ENCODE peak calls at places on chromosomes 6 and 20, in nine cellular contexts. A is spleen, I is IMR-90, N is Peyer's patch, Q is stomach, O is upper lobe of left lung, F is thyroid gland, U is endothelial cell of umbilical vein, G is adrenal gland. S is an unnamed sample. For H3K27me3, the result is how much of the 10 kb centered on the place peaks cover.

GRCh38 chr20:48215536-48215935 is 430.3 kb upstream of the SULF2 start:
- DNase-seq in U (no peak), N (no peak), I (no peak), F (no peak), G (no peak), A (no peak), O (no peak), Q (no peak), S (no peak)

GRCh38 chr20:841568-842546 is 8.3 kb downstream of the FAM110A start:
- DNase-seq in G (no peak), F (peak), A (peak), U (no peak), O (peak), N (no peak), Q (peak), I (no peak), S (peak)

GRCh38 chr20:53447271-53447670 is 146.4 kb downstream of the ZNF217 start:
- DNase-seq in N (no peak), G (no peak), U (no peak), F (no peak), Q (no peak), A (no peak), I (no peak), O (no peak), S (no peak)

GRCh38 chr6:43773050-43773956 is 3.3 kb downstream of the VEGFA start:
- DNase-seq in F (peak), A (peak), U (peak), O (no peak), N (peak), G (peak), I (peak), Q (peak), S (peak)

GRCh38 chr6:25402125-25402524 is 123.0 kb downstream of the CARMIL1 start:
- DNase-seq in O (no peak), U (no peak), N (no peak), Q (no peak), A (no peak), F (no peak), G (no peak), I (no peak), S (no peak)

GRCh38 chr6:7338031-7338430 is 25.0 kb upstream of the SSR1 start:
- DNase-seq in I (no peak), G (no peak), A (no peak), U (no peak), N (no peak), Q (no peak), O (no peak), F (no peak), S (no peak)

GRCh38 chr20:38369387-38369786 is 23.1 kb downstream of the LBP start:
- DNase-seq in U (peak), A (no peak), O (no peak), F (no peak), G (no peak), I (no peak), Q (no peak), N (no peak), S (no peak)

GRCh38 chr6:149246691-149247384 is 70.7 kb upstream of the TAB2 start:
- DNase-seq in F (no peak), I (no peak), O (peak), U (no peak), G (no peak), Q (no peak), A (peak), N (peak), S (no peak)

GRCh38 chr20:36666181-36666740 is 20.3 kb upstream of the SLA2 start:
- DNase-seq in A (no peak), F (no peak), N (no peak), G (no peak), I (peak), Q (no peak), U (peak), O (no peak), S (no peak)

GRCh38 chr20:17569616-17570346 is at the start of gene DSTN:
- DNase-seq in A (peak), F (peak), G (peak), N (peak), Q (peak), I (peak), U (peak), O (peak), S (peak)
- TF ChIP-seq POLR2A in A (no peak), F (peak), G (peak), N (peak), Q (peak), I (peak), U (peak), O (peak), S (peak)

GRCh38 chr6:16766836-16767745 is 5.8 kb upstream of the ATXN1 start:
- DNase-seq in F (no peak), I (peak), O (no peak), A (no peak), N (no peak), G (no peak), Q (no peak), U (no peak), S (no peak)

GRCh38 chr6:16762547-16763477 is 1.6 kb upstream of the ATXN1 start:
- DNase-seq in G (peak), Q (peak), I (peak), F (peak), U (peak), N (peak), O (peak), A (peak), S (peak)

GRCh38 chr6:16766043-16766521 is 4.8 kb upstream of the ATXN1 start:
- DNase-seq in O (no peak), Q (no peak), U (peak), I (peak), N (no peak), A (no peak), G (no peak), F (no peak), S (no peak)

GRCh38 chr6:16764188-16764950 is 3.1 kb upstream of the ATXN1 start:
- DNase-seq in A (no peak), F (no peak), U (peak), G (no peak), Q (no peak), N (no peak), O (no peak), I (peak), S (no peak)

GRCh38 chr6:16765235-16765634 is 4.0 kb upstream of the ATXN1 start:
- DNase-seq in F (no peak), U (no peak), G (no peak), N (no peak), Q (no peak), I (no peak), A (no peak), O (no peak), S (no peak)
- H3K4me3 ChIP-seq in F (no peak), U (no peak), G (no peak), N (no peak), Q (no peak), I (no peak), A (no peak), O (no peak), S (no peak)

GRCh38 chr6:75288023-75288422 is 3.4 kb upstream of the TMEM30A start:
- DNase-seq in U (no peak), A (no peak), N (no peak), Q (no peak), I (no peak), O (no peak), F (no peak), G (no peak), S (no peak)

GRCh38 chr6:75291331-75291730 is 6.7 kb upstream of the TMEM30A start:
- DNase-seq in O (no peak), Q (no peak), U (no peak), N (no peak), F (no peak), G (no peak), A (no peak), I (no peak), S (peak)

GRCh38 chr6:75291744-75292143 is 7.2 kb upstream of the TMEM30A start:
- DNase-seq in F (no peak), Q (no peak), U (no peak), I (no peak), N (no peak), A (no peak), G (no peak), O (no peak), S (no peak)

GRCh38 chr6:75290558-75290957 is 6.0 kb upstream of the TMEM30A start:
- DNase-seq in O (no peak), F (no peak), Q (no peak), U (no peak), I (no peak), N (no peak), G (no peak), A (no peak), S (no peak)

GRCh38 chr6:75290136-75290535 is 5.5 kb upstream of the TMEM30A start:
- DNase-seq in N (no peak), A (no peak), F (no peak), Q (no peak), G (no peak), I (no peak), U (no peak), O (no peak), S (peak)
- H3K27me3 ChIP-seq in N (under half), A (under half), F (under half), Q (under half), G (under half), I (under half), U (under half), O (under half), S (under half)

DNA sequence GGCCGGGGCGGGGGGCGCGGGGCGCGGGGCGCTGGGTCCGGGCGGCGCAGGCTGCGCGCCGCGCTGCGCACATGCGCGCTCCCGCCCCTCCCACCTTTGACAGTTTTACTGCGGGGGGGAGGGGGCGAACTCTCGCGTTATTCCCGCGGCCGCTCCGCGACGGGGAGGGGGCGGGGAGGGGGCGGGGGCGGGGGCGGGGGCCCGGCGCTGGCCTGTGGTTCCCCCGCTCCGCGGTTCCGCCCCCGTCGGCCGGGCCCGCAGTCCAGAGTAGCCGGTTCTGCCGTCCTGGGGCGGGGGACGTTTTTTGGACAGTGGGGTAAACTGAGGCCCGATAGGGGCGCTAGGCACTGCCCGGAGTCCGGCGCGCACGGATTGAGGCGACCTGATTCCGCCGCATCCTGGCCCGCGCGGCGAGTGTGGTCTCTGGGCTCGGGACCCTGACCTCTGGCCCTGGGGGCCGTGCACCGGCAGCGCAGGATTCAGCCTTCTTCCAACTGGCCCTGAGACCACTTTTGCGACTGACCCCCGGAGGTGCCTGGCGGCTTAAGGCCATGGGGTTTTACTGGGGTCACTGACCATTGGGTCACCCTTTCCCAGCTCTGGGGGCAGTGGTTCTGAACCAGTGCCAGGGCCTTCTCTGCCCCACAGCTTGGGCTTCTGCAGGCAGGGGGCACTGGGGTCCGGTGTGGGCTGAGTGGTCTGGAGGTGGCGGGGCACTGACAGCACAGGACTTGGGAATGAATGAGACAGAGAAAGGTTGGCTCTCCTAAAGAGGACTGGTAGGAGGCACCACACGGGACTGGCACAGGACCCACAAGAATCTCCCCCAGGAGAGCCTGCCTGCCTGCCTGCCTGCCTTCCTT is at the start of gene ZNF512B:
- DNase-seq in O (peak), N (no peak), A (peak), U (no peak), Q (peak), I (peak), G (peak), F (peak), S (peak)
- TF ChIP-seq POLR2A in O (no peak), N (no peak), A (no peak), U (no peak), Q (no peak), I (no peak), G (no peak), F (no peak), S (no peak)

GRCh38 chr20:22583773-22584629 is at the start of gene FOXA2:
- DNase-seq in G (no peak), O (peak), F (peak), I (no peak), A (no peak), N (no peak), Q (peak), U (no peak), S (peak)

GRCh38 chr20:22585786-22586493 is 1.6 kb upstream of the FOXA2 start:
- DNase-seq in O (peak), N (no peak), G (no peak), Q (no peak), U (no peak), F (no peak), A (no peak), I (no peak), S (peak)

GRCh38 chr20:22584922-22585785 is 782 bp upstream of the FOXA2 start:
- DNase-seq in N (no peak), Q (peak), G (no peak), U (no peak), O (peak), I (no peak), F (peak), A (no peak), S (peak)

GRCh38 chr20:22582960-22583772 is 1.2 kb downstream of the FOXA2 start:
- DNase-seq in Q (peak), U (no peak), A (no peak), F (no peak), I (no peak), G (no peak), N (no peak), O (peak), S (peak)

DNA sequence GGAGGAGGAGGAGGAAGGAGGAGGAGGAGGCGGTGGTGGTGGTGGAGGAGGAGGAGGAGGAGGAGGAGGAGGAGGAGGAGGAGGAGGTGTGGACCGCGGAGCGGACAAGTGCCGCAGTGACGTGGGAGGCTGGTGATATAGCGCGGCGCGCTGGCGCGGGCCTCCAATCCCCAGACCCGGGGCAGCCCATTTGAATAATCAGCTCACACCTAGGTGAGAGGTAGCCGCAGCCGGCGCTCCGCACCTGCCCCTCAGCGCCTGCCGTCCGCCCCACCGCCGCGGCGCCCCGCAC is 204 bp upstream of the FOXA2 start:
- DNase-seq in Q (peak), F (peak), I (no peak), G (no peak), O (peak), A (no peak), U (no peak), N (no peak), S (peak)
- H3K4me3 ChIP-seq in Q (peak), F (no peak), I (no peak), G (no peak), O (peak), A (no peak), U (no peak), N (peak), S (peak)

GRCh38 chr20:22217712-22218352 is 366.5 kb downstream of the FOXA2 start:
- DNase-seq in G (no peak), F (no peak), O (no peak), N (no peak), A (no peak), Q (no peak), U (no peak), I (no peak), S (no peak)
- H3K27me3 ChIP-seq in G (under half), F (under half), O (under half), N (under half), A (under half), Q (under half), U (under half), I (under half), S (under half)

DNA sequence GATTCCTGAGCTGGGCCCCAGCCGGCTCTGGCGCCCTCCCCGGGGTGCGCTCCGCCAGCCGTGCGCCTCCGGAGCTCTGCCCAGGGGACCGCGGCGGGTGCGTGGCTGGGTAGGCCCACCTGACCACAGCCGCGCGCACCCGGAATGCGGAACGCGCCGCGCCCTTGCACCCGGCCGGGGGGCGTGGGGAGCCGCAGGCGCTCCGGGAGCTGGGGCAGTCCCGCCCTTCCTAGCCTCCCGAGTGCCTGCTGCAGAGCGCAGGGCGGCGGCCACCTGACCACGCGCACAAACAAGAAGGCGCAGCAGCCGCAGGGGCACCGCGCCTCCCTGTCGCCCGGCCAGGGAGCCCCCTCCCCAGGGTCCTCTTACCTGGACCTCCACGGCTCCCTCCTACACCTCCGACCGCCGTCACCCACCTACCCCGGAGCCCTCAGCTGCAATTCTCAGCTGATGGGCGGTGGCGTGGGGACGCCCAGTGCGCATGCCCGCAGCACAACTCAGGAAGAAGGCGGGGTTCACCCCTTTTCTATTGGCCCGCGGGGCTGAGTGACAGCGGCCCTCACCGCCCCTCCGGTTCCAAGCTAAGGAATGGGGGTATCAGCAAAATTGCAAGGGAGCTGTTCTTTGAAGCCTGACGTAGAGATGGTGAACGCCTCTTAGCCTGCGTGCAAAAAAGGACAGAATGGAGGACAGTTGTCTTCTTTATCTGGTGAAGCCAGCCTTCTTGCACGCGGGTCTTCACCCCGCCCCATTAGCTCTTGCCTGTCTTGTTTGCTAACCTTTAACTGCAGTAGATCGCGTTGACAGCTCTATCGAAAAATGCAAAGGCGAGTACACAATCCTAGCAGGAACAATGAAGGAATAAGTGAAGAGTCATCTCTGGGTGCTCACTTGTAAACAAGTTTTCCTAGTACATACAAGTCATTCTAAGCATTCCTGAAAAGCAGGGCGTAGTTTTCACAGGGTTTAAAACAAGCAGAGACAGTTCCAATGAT is at the start of gene STX7:
- DNase-seq in I (peak), O (peak), N (peak), F (peak), U (peak), A (peak), G (peak), Q (peak), S (peak)
- TF ChIP-seq POLR2A in I (no peak), O (peak), N (peak), F (peak), U (peak), A (no peak), G (peak), Q (peak), S (peak)

S was measured in body of pancreas.